ENCODE peak calls at places on chromosomes 11 and 22, in nine cellular contexts. One of them, this sample, is unnamed.

GRCh38 chr22:23178512-23179254 is 1.6 kb upstream of the BCR start:
- DNase-seq in KG1: no peak
- DNase-seq in amniotic stem cell: no peak
- DNase-seq in mammary epithelial cell: peak
- DNase-seq in glomerular endothelial cell: no peak
- DNase-seq in activated T-cell treated with anti-CD3 and anti-CD28 coated beads for 1 hour: peak
- DNase-seq in CD8-positive, alpha-beta memory T cell: peak
- DNase-seq in NCI-H1694: peak
- DNase-seq in A549: peak
- DNase-seq in this sample: peak

GRCh38 chr11:30420233-30420787 is 97.4 kb downstream of the ARL14EP start:
- DNase-seq in amniotic stem cell: no peak
- DNase-seq in KG1: no peak
- DNase-seq in NCI-H1694: no peak
- DNase-seq in mammary epithelial cell: no peak
- DNase-seq in activated T-cell treated with anti-CD3 and anti-CD28 coated beads for 1 hour: no peak
- DNase-seq in glomerular endothelial cell: no peak
- DNase-seq in CD8-positive, alpha-beta memory T cell: no peak
- DNase-seq in A549: no peak
- DNase-seq in this sample: no peak

GRCh38 chr11:12359761-12360160 is 17.6 kb upstream of the PARVA start:
- DNase-seq in glomerular endothelial cell: no peak
- DNase-seq in CD8-positive, alpha-beta memory T cell: no peak
- DNase-seq in mammary epithelial cell: no peak
- DNase-seq in A549: no peak
- DNase-seq in amniotic stem cell: peak
- DNase-seq in activated T-cell treated with anti-CD3 and anti-CD28 coated beads for 1 hour: no peak
- DNase-seq in KG1: no peak
- DNase-seq in NCI-H1694: no peak
- DNase-seq in this sample: no peak

GRCh38 chr11:133553885-133554586 is 21.7 kb upstream of the OPCML start:
- DNase-seq in A549: no peak
- DNase-seq in activated T-cell treated with anti-CD3 and anti-CD28 coated beads for 1 hour: no peak
- DNase-seq in CD8-positive, alpha-beta memory T cell: no peak
- DNase-seq in NCI-H1694: no peak
- DNase-seq in KG1: no peak
- DNase-seq in amniotic stem cell: no peak
- DNase-seq in mammary epithelial cell: no peak
- DNase-seq in glomerular endothelial cell: no peak
- DNase-seq in this sample: no peak

GRCh38 chr11:30423886-30424285 is 101.0 kb downstream of the ARL14EP start:
- DNase-seq in glomerular endothelial cell: no peak
- DNase-seq in amniotic stem cell: no peak
- DNase-seq in KG1: no peak
- DNase-seq in CD8-positive, alpha-beta memory T cell: no peak
- DNase-seq in mammary epithelial cell: no peak
- DNase-seq in NCI-H1694: no peak
- DNase-seq in A549: no peak
- DNase-seq in activated T-cell treated with anti-CD3 and anti-CD28 coated beads for 1 hour: no peak
- DNase-seq in this sample: no peak

GRCh38 chr11:126080206-126080941 is 17.7 kb upstream of the CDON start:
- DNase-seq in A549: no peak
- DNase-seq in glomerular endothelial cell: no peak
- DNase-seq in activated T-cell treated with anti-CD3 and anti-CD28 coated beads for 1 hour: no peak
- DNase-seq in KG1: no peak
- DNase-seq in amniotic stem cell: no peak
- DNase-seq in NCI-H1694: no peak
- DNase-seq in CD8-positive, alpha-beta memory T cell: no peak
- DNase-seq in mammary epithelial cell: no peak
- DNase-seq in this sample: no peak

GRCh38 chr11:26522912-26523610 is 49.0 kb downstream of the MUC15 start:
- DNase-seq in NCI-H1694: peak
- DNase-seq in CD8-positive, alpha-beta memory T cell: no peak
- DNase-seq in mammary epithelial cell: peak
- DNase-seq in glomerular endothelial cell: no peak
- DNase-seq in A549: peak
- DNase-seq in activated T-cell treated with anti-CD3 and anti-CD28 coated beads for 1 hour: no peak
- DNase-seq in amniotic stem cell: no peak
- DNase-seq in KG1: no peak
- DNase-seq in this sample: no peak

GRCh38 chr11:55457641-55458040 is 89.9 kb downstream of the OR4A15 start:
- DNase-seq in A549: no peak
- DNase-seq in activated T-cell treated with anti-CD3 and anti-CD28 coated beads for 1 hour: no peak
- DNase-seq in amniotic stem cell: no peak
- DNase-seq in KG1: no peak
- DNase-seq in CD8-positive, alpha-beta memory T cell: no peak
- DNase-seq in glomerular endothelial cell: no peak
- DNase-seq in NCI-H1694: no peak
- DNase-seq in mammary epithelial cell: no peak
- DNase-seq in this sample: no peak

GRCh38 chr11:59849129-59849528 is 3.8 kb upstream of the CBLIF start:
- DNase-seq in amniotic stem cell: no peak
- DNase-seq in glomerular endothelial cell: no peak
- DNase-seq in KG1: no peak
- DNase-seq in CD8-positive, alpha-beta memory T cell: no peak
- DNase-seq in A549: peak
- DNase-seq in NCI-H1694: no peak
- DNase-seq in activated T-cell treated with anti-CD3 and anti-CD28 coated beads for 1 hour: no peak
- DNase-seq in mammary epithelial cell: no peak
- DNase-seq in this sample: no peak

GRCh38 chr22:32100711-32101110 is 57.6 kb downstream of the SLC5A1 start:
- DNase-seq in amniotic stem cell: no peak
- DNase-seq in activated T-cell treated with anti-CD3 and anti-CD28 coated beads for 1 hour: no peak
- DNase-seq in KG1: no peak
- DNase-seq in mammary epithelial cell: peak
- DNase-seq in glomerular endothelial cell: no peak
- DNase-seq in A549: no peak
- DNase-seq in CD8-positive, alpha-beta memory T cell: no peak
- DNase-seq in NCI-H1694: no peak
- DNase-seq in this sample: no peak

GRCh38 chr22:30047364-30047738 is 32.9 kb upstream of the HORMAD2 start:
- DNase-seq in mammary epithelial cell: no peak
- DNase-seq in NCI-H1694: no peak
- DNase-seq in activated T-cell treated with anti-CD3 and anti-CD28 coated beads for 1 hour: no peak
- DNase-seq in amniotic stem cell: no peak
- DNase-seq in glomerular endothelial cell: no peak
- DNase-seq in KG1: no peak
- DNase-seq in A549: no peak
- DNase-seq in CD8-positive, alpha-beta memory T cell: no peak
- DNase-seq in this sample: no peak

GRCh38 chr11:82794490-82794889 is 60.8 kb upstream of the FAM181B start:
- DNase-seq in glomerular endothelial cell: peak
- DNase-seq in NCI-H1694: no peak
- DNase-seq in mammary epithelial cell: no peak
- DNase-seq in CD8-positive, alpha-beta memory T cell: no peak
- DNase-seq in KG1: no peak
- DNase-seq in amniotic stem cell: no peak
- DNase-seq in A549: no peak
- DNase-seq in activated T-cell treated with anti-CD3 and anti-CD28 coated beads for 1 hour: no peak
- DNase-seq in this sample: no peak

GRCh38 chr11:12680246-12680939 is 6.2 kb downstream of the TEAD1 start:
- DNase-seq in KG1: no peak
- DNase-seq in A549: peak
- DNase-seq in CD8-positive, alpha-beta memory T cell: no peak
- DNase-seq in NCI-H1694: peak
- DNase-seq in amniotic stem cell: peak
- DNase-seq in glomerular endothelial cell: no peak
- DNase-seq in mammary epithelial cell: peak
- DNase-seq in activated T-cell treated with anti-CD3 and anti-CD28 coated beads for 1 hour: no peak
- DNase-seq in this sample: peak

GRCh38 chr11:58688779-58689503 is 42.8 kb downstream of the GLYAT start:
- DNase-seq in mammary epithelial cell: peak
- DNase-seq in KG1: no peak
- DNase-seq in NCI-H1694: no peak
- DNase-seq in CD8-positive, alpha-beta memory T cell: no peak
- DNase-seq in A549: no peak
- DNase-seq in amniotic stem cell: no peak
- DNase-seq in activated T-cell treated with anti-CD3 and anti-CD28 coated beads for 1 hour: no peak
- DNase-seq in glomerular endothelial cell: no peak
- DNase-seq in this sample: peak

GRCh38 chr11:67646535-67647336 is 3.8 kb downstream of the ACY3 start:
- DNase-seq in KG1: peak
- DNase-seq in A549: no peak
- DNase-seq in NCI-H1694: no peak
- DNase-seq in mammary epithelial cell: no peak
- DNase-seq in glomerular endothelial cell: no peak
- DNase-seq in activated T-cell treated with anti-CD3 and anti-CD28 coated beads for 1 hour: no peak
- DNase-seq in amniotic stem cell: no peak
- DNase-seq in CD8-positive, alpha-beta memory T cell: peak
- DNase-seq in this sample: no peak

GRCh38 chr11:109435121-109435742 is 13.2 kb downstream of the C11orf87 start:
- DNase-seq in mammary epithelial cell: peak
- DNase-seq in CD8-positive, alpha-beta memory T cell: no peak
- DNase-seq in A549: no peak
- DNase-seq in amniotic stem cell: no peak
- DNase-seq in activated T-cell treated with anti-CD3 and anti-CD28 coated beads for 1 hour: no peak
- DNase-seq in glomerular endothelial cell: no peak
- DNase-seq in KG1: no peak
- DNase-seq in NCI-H1694: no peak
- DNase-seq in this sample: peak